ENCODE peak calls at places on chromosomes 2 and 18, in four cellular contexts. N is A549, E is gastrocnemius medialis, L is cardiac muscle cell. W is an unnamed sample.
A peak's percentile ranks its signal among the peaks of the same experiment; 100 is the strongest.

GRCh38 chr2:197072533-197072932 is 146.0 kb upstream of the PGAP1 start:
- DNase-seq in N (no peak), E (no peak), L (no peak), W (no peak)

GRCh38 chr2:96816127-96816835 is at the start of gene CNNM3:
- DNase-seq in N (peak; percentile 93), E (peak; percentile 96), L (peak; percentile 96), W (peak; percentile 95)

GRCh38 chr2:76564734-76565133 is 854.0 kb upstream of the GCFC2 start:
- DNase-seq in N (no peak), E (no peak), L (no peak), W (no peak)

GRCh38 chr2:206266130-206267125 is 8.0 kb upstream of the ZDBF2 start:
- DNase-seq in N (no peak), E (no peak), L (no peak), W (no peak)

GRCh38 chr18:28176933-28177827 is at the start of gene CDH2:
- DNase-seq in N (peak; percentile 86), E (no peak), L (peak; percentile 95), W (peak; percentile 69)

GRCh38 chr2:189624648-189625355 is 36.5 kb upstream of the ASNSD1 start:
- DNase-seq in N (no peak), E (no peak), L (no peak), W (no peak)

GRCh38 chr2:65576861-65577601 is 144.6 kb upstream of the SPRED2 start:
- DNase-seq in N (peak; percentile 91), E (no peak), L (no peak), W (no peak)

GRCh38 chr2:102839668-102840388 is 78.0 kb downstream of the TMEM182 start:
- DNase-seq in N (peak; percentile 29), E (no peak), L (peak; percentile 73), W (no peak)

GRCh38 chr2:127605691-127606277 is 40.2 kb upstream of the GPR17 start:
- DNase-seq in N (no peak), E (no peak), L (no peak), W (peak; percentile 30)

GRCh38 chr2:17311771-17312511 is 206.3 kb downstream of the RAD51AP2 start:
- DNase-seq in N (no peak), E (no peak), L (no peak), W (no peak)

GRCh38 chr2:126970583-126970982 is 71.9 kb downstream of the TEX51 start:
- DNase-seq in N (no peak), E (no peak), L (peak; percentile 39), W (no peak)

GRCh38 chr2:209476367-209477191 is 52.7 kb downstream of the MAP2 start:
- DNase-seq in N (peak; percentile 25), E (no peak), L (peak; percentile 4), W (no peak)

GRCh38 chr2:166031054-166031453 is 77.5 kb upstream of the TTC21B start:
- DNase-seq in N (no peak), E (no peak), L (no peak), W (no peak)

GRCh38 chr2:109268916-109269315 is 139.9 kb downstream of the SH3RF3 start:
- DNase-seq in N (no peak), E (no peak), L (no peak), W (no peak)

GRCh38 chr2:146931109-146931508 is 913.7 kb upstream of the ACVR2A start:
- DNase-seq in N (no peak), E (no peak), L (no peak), W (no peak)

GRCh38 chr18:12048827-12049175 is 44.8 kb upstream of the ANKRD62 start:
- DNase-seq in N (no peak), E (no peak), L (no peak), W (no peak)

GRCh38 chr2:27737676-27738348 is 33.7 kb upstream of the MRPL33 start:
- DNase-seq in N (peak; percentile 62), E (no peak), L (no peak), W (no peak)

GRCh38 chr2:184560603-184561002 is 37.7 kb upstream of the ZNF804A start:
- DNase-seq in N (no peak), E (no peak), L (no peak), W (peak; percentile 46)

GRCh38 chr2:71223767-71224333 is 3.1 kb downstream of the PAIP2B start:
- DNase-seq in N (peak; percentile 82), E (peak; percentile 70), L (peak; percentile 83), W (peak; percentile 61)

GRCh38 chr18:48075707-48076093 is 145.2 kb upstream of the SMAD2 start:
- DNase-seq in N (no peak), E (no peak), L (no peak), W (no peak)

GRCh38 chr18:62710417-62710816 is 4.9 kb upstream of the PHLPP1 start:
- DNase-seq in N (no peak), E (no peak), L (no peak), W (no peak)

GRCh38 chr2:55809875-55810620 is 113.5 kb downstream of the EFEMP1 start:
- DNase-seq in N (peak; percentile 73), E (no peak), L (no peak), W (no peak)

GRCh38 chr2:84424152-84424551 is 34.9 kb downstream of the SUCLG1 start:
- DNase-seq in N (peak; percentile 19), E (no peak), L (peak; percentile 5), W (no peak)

GRCh38 chr18:80167331-80167730 is 58.3 kb downstream of the ADNP2 start:
- DNase-seq in N (no peak), E (no peak), L (no peak), W (no peak)

GRCh38 chr2:190781604-190782198 is 98.9 kb upstream of the GLS start:
- DNase-seq in N (peak; percentile 74), E (no peak), L (peak; percentile 65), W (no peak)

GRCh38 chr2:195018462-195018861 is 638.6 kb upstream of the SLC39A10 start:
- DNase-seq in N (no peak), E (no peak), L (no peak), W (no peak)

GRCh38 chr18:78788161-78788560 is 191.5 kb upstream of the SALL3 start:
- DNase-seq in N (no peak), E (no peak), L (no peak), W (no peak)

GRCh38 chr2:136479696-136480095 is 285.6 kb upstream of the THSD7B start:
- DNase-seq in N (no peak), E (no peak), L (no peak), W (no peak)

GRCh38 chr2:110858993-110859770 is 126.8 kb downstream of the ACOXL start:
- DNase-seq in N (no peak), E (no peak), L (no peak), W (no peak)

GRCh38 chr2:88845772-88846661 is 154.5 kb downstream of the RPIA start:
- DNase-seq in N (no peak), E (no peak), L (no peak), W (no peak)

GRCh38 chr2:95007822-95008221 is 17.7 kb upstream of the MAL start:
- DNase-seq in N (no peak), E (no peak), L (peak; percentile 52), W (no peak)

GRCh38 chr2:123080331-123080730 is 944.8 kb upstream of the CNTNAP5 start:
- DNase-seq in N (no peak), E (no peak), L (no peak), W (no peak)
- H3K9me3 ChIP-seq in N (no peaks in the 10 kb centered on the region), E (no peaks in the 10 kb centered on the region), L (no peaks in the 10 kb centered on the region), W (no peaks in the 10 kb centered on the region)

GRCh38 chr2:238666543-238666942 is 181.3 kb upstream of the TWIST2 start:
- DNase-seq in N (no peak), E (no peak), L (no peak), W (no peak)

GRCh38 chr2:238667008-238667407 is 180.9 kb upstream of the TWIST2 start:
- DNase-seq in N (no peak), E (no peak), L (no peak), W (no peak)

GRCh38 chr2:238669046-238669445 is 178.8 kb upstream of the TWIST2 start:
- DNase-seq in N (no peak), E (no peak), L (no peak), W (no peak)

GRCh38 chr2:238669581-238670340 is 178.1 kb upstream of the TWIST2 start:
- DNase-seq in N (no peak), E (no peak), L (no peak), W (no peak)

GRCh38 chr2:238668426-238668825 is 179.5 kb upstream of the TWIST2 start:
- DNase-seq in N (no peak), E (no peak), L (no peak), W (no peak)
- H3K9me3 ChIP-seq in N (peaks cover 22% of the 10 kb centered on the region), E (no peaks in the 10 kb centered on the region), L (no peaks in the 10 kb centered on the region), W (peaks cover 2% of the 10 kb centered on the region)

GRCh38 chr2:172540421-172540820 is 15.5 kb upstream of the PDK1 start:
- DNase-seq in N (no peak), E (no peak), L (no peak), W (no peak)
- H3K9me3 ChIP-seq in N (no peaks in the 10 kb centered on the region), E (no peaks in the 10 kb centered on the region), L (no peaks in the 10 kb centered on the region), W (no peaks in the 10 kb centered on the region)

DNA sequence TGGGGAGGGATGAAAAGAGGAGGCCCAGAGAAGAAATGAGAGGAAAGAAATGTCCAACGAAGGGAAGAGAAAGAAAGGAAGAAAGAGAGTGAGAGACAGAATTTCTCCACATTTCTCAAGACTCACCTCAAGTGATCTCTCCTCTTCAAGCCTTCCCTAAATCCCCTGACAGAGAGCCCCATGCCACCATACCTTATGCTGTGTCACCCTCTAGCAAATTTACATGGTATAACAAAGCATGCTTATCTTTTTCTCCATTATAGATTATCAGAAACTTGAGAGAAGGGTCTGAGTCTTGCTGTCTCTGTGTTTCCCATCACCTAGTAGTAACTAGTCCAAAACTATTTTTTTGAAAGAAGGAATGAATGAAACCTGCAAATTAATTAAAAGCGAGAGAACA is 1208.4 kb downstream of the DPP10 start:
- DNase-seq in N (no peak), E (no peak), L (peak; percentile 2), W (no peak)
- H3K9me3 ChIP-seq in N (no peaks in the 10 kb centered on the region), E (no peaks in the 10 kb centered on the region), L (no peaks in the 10 kb centered on the region), W (peaks cover 1% of the 10 kb centered on the region)

DNA sequence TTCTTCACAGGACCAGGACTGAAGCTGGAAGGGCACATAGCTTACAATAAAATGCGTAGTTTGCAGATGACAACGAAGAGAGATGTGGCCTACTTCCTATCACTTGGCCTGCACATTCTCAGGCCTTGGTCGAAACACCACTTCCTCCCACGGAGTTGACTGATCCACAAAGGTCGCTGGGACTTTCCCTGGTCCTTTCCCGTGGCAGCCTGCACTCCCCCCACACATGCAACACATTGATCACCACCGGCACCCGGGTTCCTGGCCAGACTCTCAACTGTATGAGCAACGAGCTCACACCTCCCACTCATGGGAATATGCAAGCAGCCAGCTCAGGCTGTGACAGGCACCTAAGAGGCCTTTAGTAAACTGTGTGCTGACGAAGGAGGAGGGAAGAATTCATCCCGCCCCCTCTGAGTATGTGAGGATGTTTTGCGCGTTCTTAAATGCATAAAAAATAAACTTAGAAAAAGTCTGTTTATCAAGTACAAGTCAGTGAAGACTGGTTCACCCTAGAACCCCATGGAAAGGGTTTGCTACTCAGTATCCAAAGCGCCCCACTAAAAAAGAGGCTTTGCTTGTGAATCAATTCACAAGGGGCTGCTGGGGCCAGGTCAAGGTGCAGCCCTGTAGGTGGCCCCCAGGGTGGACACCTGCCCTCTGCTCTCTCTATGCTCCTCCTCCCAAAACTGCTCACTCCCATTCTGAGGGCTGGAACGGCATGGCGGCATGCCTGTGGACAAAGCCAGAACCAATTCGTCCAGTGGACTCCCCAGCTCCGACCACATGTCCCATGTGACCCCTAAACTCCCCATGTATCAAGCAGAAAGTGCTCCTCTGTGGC is 154.3 kb downstream of the EIPR1 start:
- DNase-seq in N (no peak), E (no peak), L (no peak), W (no peak)
- H3K9me3 ChIP-seq in N (peaks cover 8% of the 10 kb centered on the region), E (no peaks in the 10 kb centered on the region), L (no peaks in the 10 kb centered on the region), W (no peaks in the 10 kb centered on the region)